ENCODE peak calls at places on chromosomes 5 and 9, in nine cellular contexts. T, A, I, B, V, L, X, O and D are unnamed samples. For H3K36me3, the result is how much of the 10 kb centered on the place peaks cover.

GRCh38 chr5:83715316-83716060 is 5.2 kb downstream of the HAPLN1 start:
- DNase-seq in A (no peak), I (no peak), T (no peak), B (no peak), X (peak), L (no peak), V (no peak), O (no peak), D (no peak)

GRCh38 chr5:161007879-161008278 is 155.9 kb upstream of the ATP10B start:
- DNase-seq in A (no peak), L (no peak), B (no peak), X (no peak), T (no peak), I (no peak), V (no peak), O (no peak), D (no peak)

GRCh38 chr9:111131219-111131618 is 92.9 kb upstream of the LPAR1 start:
- DNase-seq in X (no peak), L (no peak), B (no peak), A (no peak), I (no peak), T (no peak), V (no peak), O (no peak), D (no peak)

GRCh38 chr9:99054581-99054980 is 50.3 kb upstream of the TGFBR1 start:
- DNase-seq in A (no peak), I (no peak), B (no peak), L (no peak), X (no peak), O (no peak), V (no peak), T (no peak), D (no peak)

GRCh38 chr5:151068571-151069197 is 12.2 kb downstream of the TNIP1 start:
- DNase-seq in X (no peak), I (no peak), T (no peak), B (no peak), L (no peak), A (peak), V (no peak), O (no peak), D (no peak)

GRCh38 chr5:92838253-92838652 is 742.8 kb downstream of the NR2F1-AS1 start:
- DNase-seq in A (no peak), T (peak), L (no peak), I (no peak), V (no peak), B (no peak), X (peak), O (no peak), D (peak)

GRCh38 chr5:168592014-168592368 is 12.8 kb upstream of the PANK3 start:
- DNase-seq in V (peak), T (no peak), I (no peak), X (peak), L (peak), O (no peak), B (no peak), A (peak), D (no peak)

GRCh38 chr5:39266442-39266841 is 47.1 kb upstream of the FYB1 start:
- DNase-seq in V (no peak), T (no peak), A (peak), I (no peak), B (no peak), X (peak), L (no peak), O (no peak), D (no peak)

GRCh38 chr5:175696139-175696854 is 38.4 kb downstream of the HRH2 start:
- DNase-seq in I (peak), L (peak), A (no peak), X (no peak), O (peak), T (peak), B (peak), V (peak), D (peak)

GRCh38 chr9:6226696-6227095 is 11.1 kb downstream of the IL33 start:
- DNase-seq in L (no peak), O (no peak), B (no peak), X (peak), A (peak), T (no peak), I (no peak), V (peak), D (no peak)
- H3K4me3 ChIP-seq in L (no peak), O (no peak), B (no peak), X (no peak), A (no peak), T (no peak), I (no peak), V (no peak), D (no peak)

DNA sequence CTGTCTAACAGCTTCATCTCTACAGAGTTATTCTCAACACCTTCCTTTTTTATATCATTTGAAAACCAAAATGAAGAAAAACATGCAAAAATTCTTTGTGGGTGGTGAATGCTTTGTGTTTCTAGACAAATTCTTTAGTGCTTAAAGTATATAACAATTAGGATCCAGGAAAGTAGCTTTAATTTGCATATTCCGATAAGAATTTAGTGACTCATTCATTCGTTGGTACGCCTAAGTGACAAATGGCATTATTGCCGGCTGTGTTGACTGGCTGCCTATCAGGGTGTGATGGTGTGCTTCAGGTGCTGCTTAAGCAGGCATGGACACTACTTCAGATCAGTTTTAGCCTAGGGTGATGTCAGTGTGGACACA is 35.2 kb downstream of the LMNB1 start:
- DNase-seq in T (no peak), I (no peak), L (no peak), B (no peak), V (no peak), O (no peak), A (no peak), X (no peak), D (no peak)
- H3K36me3 ChIP-seq in T (half or more), I (under half), L (under half), B (half or more), V (under half), O (under half), A (under half), X (under half), D (under half)

GRCh38 chr5:137735531-137736284 is at the start of gene KLHL3:
- DNase-seq in T (peak), A (peak), B (peak), I (no peak), X (peak), O (peak), V (peak), L (no peak), D (peak)
- H3K4me3 ChIP-seq in T (peak), A (peak), B (peak), I (peak), X (peak), O (peak), V (peak), L (peak), D (peak)

GRCh38 chr5:132425975-132426524 is 56.5 kb downstream of the SLC22A5 start:
- DNase-seq in V (no peak), B (no peak), L (no peak), I (no peak), X (no peak), T (no peak), O (no peak), A (no peak), D (no peak)
- H3K36me3 ChIP-seq in V (under half), B (under half), L (under half), I (under half), X (under half), T (under half), O (under half), A (under half), D (under half)

GRCh38 chr5:169980418-169981053 is at the start of gene INSYN2B:
- DNase-seq in X (peak), V (peak), I (no peak), B (peak), L (peak), T (peak), O (peak), A (peak), D (peak)
- H3K4me3 ChIP-seq in X (peak), V (no peak), I (no peak), B (no peak), L (no peak), T (peak), O (peak), A (peak), D (no peak)

DNA sequence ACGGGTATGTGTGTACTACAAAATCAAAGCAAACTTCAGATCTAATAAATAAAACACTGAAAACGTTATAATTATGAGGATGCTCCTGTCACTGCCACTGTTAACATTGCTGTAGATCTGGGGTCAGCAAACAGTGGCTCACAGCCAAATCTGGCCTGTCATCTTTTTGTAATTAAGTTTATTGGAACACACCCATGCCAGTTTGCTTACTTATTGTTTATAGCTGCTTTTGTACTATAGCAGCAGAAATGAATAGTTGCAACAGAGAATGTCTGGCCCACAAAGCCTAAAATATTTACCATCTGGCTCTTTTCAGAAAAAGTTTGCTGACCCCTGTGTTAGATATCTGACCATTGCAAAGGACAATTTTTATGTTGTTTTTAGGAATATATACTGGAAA is 32.1 kb downstream of the PRRC1 start:
- DNase-seq in X (no peak), V (no peak), O (no peak), B (no peak), L (no peak), A (no peak), T (no peak), I (no peak), D (no peak)
- H3K36me3 ChIP-seq in X (under half), V (under half), O (under half), B (half or more), L (under half), A (under half), T (under half), I (under half), D (under half)

DNA sequence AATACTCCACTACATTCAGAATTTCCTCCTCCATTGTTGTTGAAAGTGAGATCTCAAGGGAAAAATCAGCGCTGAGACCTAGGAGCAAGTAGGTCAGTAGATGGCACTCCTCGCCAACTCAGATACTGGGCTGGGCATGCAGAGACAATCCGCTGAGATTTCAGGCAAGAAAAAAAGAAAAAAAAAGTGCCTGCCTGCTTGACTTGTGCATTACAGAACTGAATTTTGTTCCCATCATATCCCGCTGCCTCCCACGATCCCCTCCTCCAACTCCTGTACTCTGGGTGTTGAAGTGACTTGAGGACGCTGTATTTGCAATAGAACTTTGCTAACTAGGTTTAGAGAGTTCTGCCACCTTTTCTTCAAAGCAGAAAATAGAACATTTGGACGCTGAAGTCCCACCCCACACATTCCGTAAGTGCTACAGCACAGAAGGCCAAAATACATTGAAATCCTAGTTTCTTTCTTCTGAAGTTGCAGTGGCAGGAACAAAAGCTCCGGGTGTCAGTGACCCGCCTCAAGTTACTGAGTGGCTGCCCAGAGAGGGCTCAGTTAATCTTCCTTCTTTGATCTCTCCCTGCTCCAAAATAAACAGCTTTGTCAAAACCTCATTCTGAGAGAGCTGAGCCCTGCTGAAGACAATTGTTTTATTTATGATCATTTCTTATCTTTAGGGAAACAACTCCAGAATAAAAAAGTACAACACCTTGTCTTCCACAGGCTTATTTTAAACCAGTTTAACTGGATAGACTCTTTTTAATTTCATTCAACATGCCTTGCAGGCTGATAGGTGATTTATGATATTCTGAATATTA is 265.7 kb downstream of the MLLT3 start:
- DNase-seq in T (peak), B (peak), I (no peak), V (peak), L (peak), X (peak), A (peak), O (peak), D (peak)
- H3K4me3 ChIP-seq in T (peak), B (no peak), I (peak), V (no peak), L (no peak), X (no peak), A (no peak), O (peak), D (no peak)

DNA sequence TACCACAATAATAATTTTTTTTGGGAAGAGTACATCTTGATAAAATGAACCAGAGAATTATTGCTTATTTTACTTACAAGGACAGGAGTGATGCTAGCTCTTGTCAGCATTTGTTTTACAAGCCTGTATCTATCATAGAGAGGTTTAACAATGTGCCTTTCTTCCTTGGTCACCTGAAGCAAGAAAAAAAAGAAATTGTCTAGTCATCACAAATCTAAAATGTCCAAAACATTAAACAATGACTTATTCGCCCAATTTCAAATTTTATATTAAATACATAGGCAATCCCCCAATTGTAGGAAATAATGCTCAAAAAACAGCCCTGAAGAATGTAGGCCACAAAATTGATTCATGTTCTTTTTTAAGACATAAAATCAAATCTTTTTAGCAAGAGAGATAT is 56.6 kb downstream of the PKD2L2 start:
- DNase-seq in X (no peak), L (no peak), T (no peak), O (no peak), A (no peak), I (no peak), B (no peak), V (no peak), D (no peak)
- H3K36me3 ChIP-seq in X (under half), L (under half), T (under half), O (half or more), A (under half), I (half or more), B (half or more), V (half or more), D (under half)

GRCh38 chr9:121274851-121275250 is 6.9 kb downstream of the GSN start:
- DNase-seq in T (no peak), O (no peak), A (no peak), V (no peak), L (no peak), I (no peak), B (no peak), X (no peak), D (no peak)
- H3K4me3 ChIP-seq in T (no peak), O (no peak), A (no peak), V (no peak), L (no peak), I (no peak), B (no peak), X (no peak), D (no peak)

DNA sequence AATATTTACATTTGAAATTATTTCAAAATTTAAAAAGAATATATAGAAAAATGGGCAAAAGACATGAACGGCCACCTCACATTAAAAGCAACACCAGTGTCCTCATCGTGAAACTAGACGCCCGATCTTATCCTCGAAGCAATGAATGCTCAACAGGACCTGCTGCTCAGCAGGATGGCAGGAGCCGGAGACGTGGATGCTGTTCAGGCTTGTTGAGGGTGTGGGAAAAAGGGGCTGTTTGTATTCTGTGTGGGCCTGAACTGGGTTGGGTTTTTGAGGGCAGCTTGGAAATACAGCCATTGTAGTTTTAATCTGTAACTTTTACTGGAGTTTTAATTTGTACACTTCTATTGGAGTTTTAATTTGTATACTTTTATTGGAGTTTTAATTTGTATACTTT is 20.3 kb downstream of the EXOC3 start:
- DNase-seq in O (no peak), A (no peak), T (no peak), L (no peak), V (no peak), B (no peak), I (no peak), X (no peak), D (no peak)
- H3K36me3 ChIP-seq in O (half or more), A (half or more), T (under half), L (under half), V (under half), B (half or more), I (half or more), X (under half), D (under half)